ENCODE peak calls at places on chromosomes 3 and 15, in four cellular contexts. H is heart right ventricle, B is AG09309, X is GM20000. W is an unnamed sample.

GRCh38 chr3:36677331-36678007 is 86.9 kb downstream of the DCLK3 start:
- DNase-seq in H (no peak), B (peak), X (no peak), W (no peak)

GRCh38 chr15:79002631-79003030 is 57.8 kb upstream of the CTSH start:
- DNase-seq in H (no peak), B (no peak), X (no peak), W (no peak)

GRCh38 chr3:50177346-50177745 is 14.1 kb upstream of the GNAT1 start:
- DNase-seq in H (no peak), B (no peak), X (no peak), W (no peak)

GRCh38 chr3:123430266-123430665 is 18.6 kb downstream of the ADCY5 start:
- DNase-seq in H (no peak), B (no peak), X (no peak), W (no peak)

GRCh38 chr3:56119575-56120349 is 348.5 kb downstream of the ERC2 start:
- DNase-seq in H (peak), B (peak), X (no peak), W (no peak)

GRCh38 chr3:27105904-27106303 is 263.3 kb downstream of the NEK10 start:
- DNase-seq in H (no peak), B (no peak), X (no peak), W (peak)

GRCh38 chr3:119695480-119695879 is 7.3 kb upstream of the CFAP91 start:
- DNase-seq in H (no peak), B (no peak), X (no peak), W (no peak)

GRCh38 chr3:190581041-190581501 is 67.2 kb downstream of the IL1RAP start:
- DNase-seq in H (no peak), B (no peak), X (no peak), W (no peak)

GRCh38 chr15:64089553-64090280 is 3.9 kb downstream of the CIAO2A start:
- DNase-seq in H (no peak), B (no peak), X (peak), W (no peak)

GRCh38 chr15:33955945-33956344 is 12.4 kb upstream of the CHRM5 start:
- DNase-seq in H (no peak), B (no peak), X (no peak), W (peak)

GRCh38 chr15:66758844-66759243 is 56.8 kb downstream of the SMAD6 start:
- DNase-seq in H (no peak), B (no peak), X (no peak), W (no peak)

GRCh38 chr15:101209285-101209821 is 42.5 kb downstream of the CHSY1 start:
- DNase-seq in H (no peak), B (no peak), X (no peak), W (no peak)

GRCh38 chr3:34843479-34843870 is 795.9 kb upstream of the ARPP21 start:
- DNase-seq in H (no peak), B (no peak), X (no peak), W (no peak)

GRCh38 chr15:88998980-88999713 is 86.0 kb upstream of the MFGE8 start:
- DNase-seq in H (no peak), B (no peak), X (no peak), W (no peak)

GRCh38 chr15:52010633-52011595 is 8.1 kb upstream of the MAPK6 start:
- DNase-seq in H (no peak), B (peak), X (peak), W (no peak)

GRCh38 chr15:58864602-58865419 is 68.7 kb downstream of the SLTM start:
- DNase-seq in H (peak), B (no peak), X (peak), W (peak)

GRCh38 chr3:192543163-192543562 is 184.2 kb downstream of the FGF12 start:
- DNase-seq in H (no peak), B (no peak), X (no peak), W (no peak)

GRCh38 chr3:112448939-112449338 is 50.3 kb downstream of the BTLA start:
- DNase-seq in H (no peak), B (no peak), X (no peak), W (no peak)

GRCh38 chr15:73858062-73858461 is 15.3 kb upstream of the TBC1D21 start:
- DNase-seq in H (no peak), B (no peak), X (no peak), W (no peak)

GRCh38 chr3:188598872-188599271 is 444.9 kb downstream of the LPP start:
- DNase-seq in H (no peak), B (no peak), X (no peak), W (no peak)

GRCh38 chr3:155065537-155065936 is 14.6 kb upstream of the MME start:
- DNase-seq in H (no peak), B (peak), X (no peak), W (no peak)

GRCh38 chr3:157618075-157618760 is 115.0 kb upstream of the VEPH1 start:
- DNase-seq in H (no peak), B (peak), X (peak), W (no peak)

GRCh38 chr3:70822777-70823176 is 510.3 kb upstream of the MDFIC2 start:
- DNase-seq in H (no peak), B (no peak), X (no peak), W (no peak)

GRCh38 chr3:156576887-156577427 is 22.0 kb upstream of the SSR3 start:
- DNase-seq in H (no peak), B (no peak), X (no peak), W (no peak)

GRCh38 chr3:138180375-138181029 is 5.8 kb upstream of the DBR1 start:
- DNase-seq in H (no peak), B (no peak), X (peak), W (no peak)

GRCh38 chr15:34047893-34048775 is 9.1 kb upstream of the AVEN start:
- DNase-seq in H (no peak), B (no peak), X (no peak), W (peak)

GRCh38 chr3:141230293-141230692 is 1.3 kb upstream of the PXYLP1 start:
- DNase-seq in H (no peak), B (no peak), X (no peak), W (no peak)

GRCh38 chr3:57009367-57009766 is 51.1 kb upstream of the SPATA12 start:
- DNase-seq in H (peak), B (no peak), X (no peak), W (no peak)

GRCh38 chr15:92421980-92422379 is 28.3 kb downstream of the ST8SIA2 start:
- DNase-seq in H (no peak), B (no peak), X (no peak), W (no peak)

GRCh38 chr3:71103430-71103881 is 480.1 kb downstream of the FOXP1 start:
- DNase-seq in H (peak), B (peak), X (no peak), W (no peak)

GRCh38 chr15:57198654-57199241 is 177.6 kb upstream of the CGNL1 start:
- DNase-seq in H (no peak), B (no peak), X (no peak), W (peak)

GRCh38 chr15:58457466-58457965 is 25.7 kb downstream of the LIPC start:
- DNase-seq in H (no peak), B (peak), X (peak), W (no peak)

GRCh38 chr3:144079634-144080033 is 108.0 kb downstream of the DIPK2A start:
- DNase-seq in H (no peak), B (no peak), X (no peak), W (no peak)

GRCh38 chr3:52790741-52791140 is 3.9 kb upstream of the ITIH3 start:
- DNase-seq in H (no peak), B (no peak), X (no peak), W (no peak)

GRCh38 chr15:97993310-97993738 is 32.8 kb downstream of the ARRDC4 start:
- DNase-seq in H (no peak), B (no peak), X (no peak), W (no peak)

GRCh38 chr15:58933311-58934113 is at the start of gene SLTM:
- DNase-seq in H (peak), B (peak), X (peak), W (peak)

GRCh38 chr3:120214161-120214560 is 70.9 kb downstream of the GPR156 start:
- DNase-seq in H (no peak), B (no peak), X (no peak), W (no peak)

GRCh38 chr3:20648921-20649381 is 462.9 kb upstream of the SGO1 start:
- DNase-seq in H (no peak), B (peak), X (no peak), W (no peak)

GRCh38 chr3:154469585-154469984 is 39.6 kb upstream of the GPR149 start:
- DNase-seq in H (no peak), B (no peak), X (no peak), W (no peak)

GRCh38 chr3:133965033-133965570 is 64.6 kb downstream of the SLCO2A1 start:
- DNase-seq in H (no peak), B (no peak), X (no peak), W (no peak)

GRCh38 chr3:133964547-133964946 is 65.2 kb downstream of the SLCO2A1 start:
- DNase-seq in H (no peak), B (no peak), X (no peak), W (no peak)

GRCh38 chr3:133963657-133964396 is 65.9 kb downstream of the SLCO2A1 start:
- DNase-seq in H (no peak), B (no peak), X (no peak), W (no peak)

GRCh38 chr3:133965906-133966305 is 63.8 kb downstream of the SLCO2A1 start:
- DNase-seq in H (no peak), B (no peak), X (no peak), W (no peak)

DNA sequence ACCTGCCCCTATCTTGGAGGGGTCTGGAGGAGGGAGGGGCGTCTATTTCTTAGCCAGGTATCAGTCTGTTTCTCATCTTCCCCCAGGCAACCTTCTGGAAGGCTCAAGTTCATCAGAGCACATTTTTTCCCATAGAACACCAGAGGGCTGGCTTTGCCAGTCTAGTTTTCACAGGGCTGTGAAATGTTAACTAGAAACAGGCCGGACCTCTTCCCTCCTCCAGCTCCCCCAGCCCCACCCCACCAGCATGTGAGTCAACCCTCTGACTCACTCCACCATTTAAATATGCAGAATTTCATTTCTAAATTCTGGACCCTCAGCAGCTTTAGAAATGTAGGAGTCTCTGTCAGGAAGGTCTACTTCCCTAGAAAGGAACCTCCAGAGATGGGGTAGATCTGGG is 66.8 kb downstream of the SLCO2A1 start:
- DNase-seq in H (no peak), B (peak), X (no peak), W (no peak)
- TF ChIP-seq CTCF in H (no peak), B (peak), X (no peak), W (no peak)

GRCh38 chr3:185977679-185978040 is 39.8 kb upstream of the TRA2B start:
- DNase-seq in H (no peak), B (no peak), X (no peak), W (no peak)
- TF ChIP-seq CTCF in H (no peak), B (no peak), X (no peak), W (no peak)

GRCh38 chr3:171834461-171834801 is 8.7 kb upstream of the TMEM212 start:
- DNase-seq in H (no peak), B (no peak), X (no peak), W (no peak)
- TF ChIP-seq CTCF in H (no peak), B (no peak), X (no peak), W (no peak)

GRCh38 chr3:150303776-150304175 is 104.3 kb upstream of the TSC22D2 start:
- DNase-seq in H (no peak), B (no peak), X (no peak), W (no peak)
- TF ChIP-seq CTCF in H (no peak), B (peak), X (no peak), W (peak)

GRCh38 chr3:126484662-126485061 is 9.0 kb upstream of the ZXDC start:
- DNase-seq in H (no peak), B (no peak), X (no peak), W (no peak)
- TF ChIP-seq CTCF in H (no peak), B (no peak), X (no peak), W (no peak)

GRCh38 chr15:65401607-65402240 is 21.0 kb downstream of the IGDCC4 start:
- DNase-seq in H (no peak), B (no peak), X (no peak), W (no peak)
- TF ChIP-seq CTCF in H (no peak), B (no peak), X (no peak), W (peak)

GRCh38 chr15:54082836-54083492 is 104.7 kb downstream of the UNC13C start:
- DNase-seq in H (no peak), B (no peak), X (peak), W (peak)
- TF ChIP-seq CTCF in H (no peak), B (peak), X (peak), W (peak)

DNA sequence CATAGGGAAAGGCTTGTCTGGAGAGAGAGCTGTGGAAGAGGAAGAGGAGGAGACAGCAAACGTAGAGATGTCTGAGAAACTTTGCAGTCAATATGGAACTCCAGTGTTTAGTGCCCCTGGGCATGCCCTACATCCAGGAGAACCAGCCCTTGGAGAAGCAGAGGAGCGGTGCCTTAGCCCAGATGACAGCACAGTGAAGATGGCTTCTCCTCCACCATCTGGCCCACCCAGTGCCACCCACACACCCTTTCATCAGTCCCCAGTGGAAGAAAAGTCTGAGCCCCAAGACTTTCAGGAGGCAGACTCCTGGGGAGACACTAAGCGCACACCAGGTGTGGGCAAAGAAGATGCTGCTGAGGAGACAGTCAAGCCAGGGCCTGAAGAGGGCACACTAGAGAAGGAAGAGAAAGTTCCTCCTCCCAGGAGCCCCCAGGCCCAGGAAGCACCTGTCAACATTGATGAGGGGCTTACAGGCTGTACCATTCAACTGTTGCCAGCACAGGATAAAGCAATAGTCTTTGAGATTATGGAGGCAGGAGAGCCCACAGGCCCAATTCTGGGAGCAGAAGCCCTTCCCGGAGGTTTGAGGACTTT is 6.9 kb downstream of the MAP1A start:
- DNase-seq in H (no peak), B (no peak), X (no peak), W (no peak)
- TF ChIP-seq CTCF in H (no peak), B (no peak), X (no peak), W (no peak)

GRCh38 chr3:37909067-37909911 is 47.6 kb downstream of the CTDSPL start:
- DNase-seq in H (no peak), B (no peak), X (no peak), W (no peak)

GRCh38 chr3:37910666-37911400 is 49.2 kb downstream of the CTDSPL start:
- DNase-seq in H (no peak), B (no peak), X (no peak), W (no peak)

GRCh38 chr3:37913531-37913930 is 51.9 kb downstream of the CTDSPL start:
- DNase-seq in H (no peak), B (no peak), X (no peak), W (no peak)

GRCh38 chr3:37907906-37908305 is 46.2 kb downstream of the CTDSPL start:
- DNase-seq in H (no peak), B (no peak), X (peak), W (no peak)

DNA sequence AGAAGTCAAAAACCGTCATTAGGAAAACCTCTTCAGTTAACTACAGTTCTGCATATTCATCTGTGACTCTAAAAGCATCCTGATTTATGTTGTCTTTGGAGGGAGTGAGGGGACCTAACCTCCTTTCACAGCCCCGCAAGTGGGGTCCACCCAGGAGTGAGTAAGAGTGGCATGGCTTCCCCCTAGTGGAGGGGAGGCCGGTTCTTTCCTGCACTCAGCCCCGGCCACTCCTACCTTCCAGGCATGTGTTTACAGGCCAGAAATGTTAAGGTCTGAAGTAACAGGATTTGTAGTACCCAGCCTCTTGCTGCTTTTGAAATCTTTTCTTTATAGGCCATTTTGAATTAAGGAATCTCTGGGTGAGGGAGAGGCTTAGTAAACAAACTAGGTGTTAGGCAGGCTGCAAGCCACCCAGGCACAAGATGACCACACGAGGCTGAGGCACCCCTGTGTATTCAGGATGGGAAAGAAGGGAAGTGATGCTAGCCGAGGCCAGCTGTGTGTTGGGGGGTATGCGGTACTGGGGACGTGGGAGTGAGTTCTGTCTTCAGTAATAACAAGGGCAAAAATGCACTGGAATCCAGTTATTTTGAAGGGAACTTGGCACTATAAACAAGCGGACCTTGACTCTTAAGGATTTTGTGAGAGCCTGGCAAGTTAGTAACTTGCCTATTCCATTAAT is 50.5 kb downstream of the CTDSPL start:
- DNase-seq in H (no peak), B (no peak), X (no peak), W (no peak)
- TF ChIP-seq CTCF in H (peak), B (no peak), X (no peak), W (no peak)

DNA sequence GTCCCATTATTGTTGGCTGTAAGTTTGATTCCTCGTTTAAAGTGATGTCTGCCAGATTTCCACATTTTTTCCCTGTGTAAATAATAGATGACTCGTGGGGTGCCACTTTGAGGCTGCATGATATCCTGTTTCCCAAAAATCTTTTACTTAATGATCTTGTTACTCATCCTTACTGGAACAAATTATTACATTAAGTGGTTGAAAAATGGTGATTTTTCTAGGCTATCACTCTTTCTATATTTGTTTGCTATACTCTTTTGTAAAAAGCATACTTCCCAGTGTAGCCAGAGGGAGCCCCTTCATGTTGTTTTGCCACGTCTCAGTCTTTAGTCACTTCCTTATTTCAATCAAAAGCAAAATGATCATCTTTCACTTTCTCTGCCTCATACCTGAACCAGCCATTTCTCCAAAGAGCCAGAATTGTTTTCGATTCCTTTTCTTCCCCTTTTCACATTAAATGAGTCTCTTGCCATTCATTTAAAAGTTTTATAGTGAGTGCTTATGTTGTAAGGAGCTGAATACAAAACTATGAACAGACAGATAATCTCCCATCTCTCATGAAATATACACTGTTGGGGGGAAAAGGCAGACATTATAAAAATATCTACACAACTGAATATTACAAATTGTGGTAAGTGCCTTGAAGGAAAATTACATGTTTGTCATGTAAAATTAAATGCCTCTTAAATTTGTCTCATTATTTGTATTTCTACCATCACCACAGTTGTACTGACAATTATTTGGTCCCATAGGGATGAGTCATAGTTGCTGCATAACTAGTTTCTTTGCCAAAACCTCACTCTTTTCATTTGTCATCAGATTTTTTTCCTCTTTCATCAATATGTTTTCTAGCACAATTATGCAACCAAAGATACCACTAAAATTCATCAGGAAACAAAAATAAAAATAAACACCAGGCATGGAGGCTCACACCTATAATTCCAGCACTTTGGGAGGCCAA is 41.5 kb downstream of the ADGRG7 start:
- DNase-seq in H (no peak), B (peak), X (peak), W (no peak)
- TF ChIP-seq CTCF in H (no peak), B (peak), X (peak), W (no peak)

W was measured in glutamatergic neuron.